ENCODE peak calls at places on chromosomes 1 and 21, in four cellular contexts. One of them, this sample, is unnamed.

GRCh38 chr1:48031676-48032075 is 34.5 kb upstream of the TRABD2B start:
- DNase-seq in stimulated activated CD8-positive, alpha-beta memory T cell treated with anti-CD3 and anti-CD28 coated beads, Interleukin-7, amount 100 ng/mL, for 48 hours: no peak
- DNase-seq in NCI-H1694: no peak
- DNase-seq in globus pallidus: no peak
- DNase-seq in this sample: no peak

GRCh38 chr1:168466703-168467081 is 77.1 kb downstream of the XCL2 start:
- DNase-seq in stimulated activated CD8-positive, alpha-beta memory T cell treated with anti-CD3 and anti-CD28 coated beads, Interleukin-7, amount 100 ng/mL, for 48 hours: no peak
- DNase-seq in NCI-H1694: no peak
- DNase-seq in globus pallidus: peak; percentile 25
- DNase-seq in this sample: no peak

GRCh38 chr21:41684381-41685245 is 82.2 kb downstream of the RIPK4 start:
- DNase-seq in NCI-H1694: no peak
- DNase-seq in globus pallidus: no peak
- DNase-seq in stimulated activated CD8-positive, alpha-beta memory T cell treated with anti-CD3 and anti-CD28 coated beads, Interleukin-7, amount 100 ng/mL, for 48 hours: no peak
- DNase-seq in this sample: peak; percentile 55

GRCh38 chr1:87783315-87783714 is 454.6 kb downstream of the LMO4 start:
- DNase-seq in globus pallidus: no peak
- DNase-seq in NCI-H1694: no peak
- DNase-seq in stimulated activated CD8-positive, alpha-beta memory T cell treated with anti-CD3 and anti-CD28 coated beads, Interleukin-7, amount 100 ng/mL, for 48 hours: no peak
- DNase-seq in this sample: no peak

GRCh38 chr1:74506311-74506710 is 6.1 kb downstream of the LRRC53 start:
- DNase-seq in stimulated activated CD8-positive, alpha-beta memory T cell treated with anti-CD3 and anti-CD28 coated beads, Interleukin-7, amount 100 ng/mL, for 48 hours: no peak
- DNase-seq in globus pallidus: no peak
- DNase-seq in NCI-H1694: no peak
- DNase-seq in this sample: no peak

GRCh38 chr1:235054466-235054865 is 74.2 kb downstream of the TOMM20 start:
- DNase-seq in NCI-H1694: no peak
- DNase-seq in stimulated activated CD8-positive, alpha-beta memory T cell treated with anti-CD3 and anti-CD28 coated beads, Interleukin-7, amount 100 ng/mL, for 48 hours: no peak
- DNase-seq in globus pallidus: no peak
- DNase-seq in this sample: peak; percentile 18

GRCh38 chr1:233470738-233471499 is 143.0 kb upstream of the KCNK1 start:
- DNase-seq in NCI-H1694: no peak
- DNase-seq in stimulated activated CD8-positive, alpha-beta memory T cell treated with anti-CD3 and anti-CD28 coated beads, Interleukin-7, amount 100 ng/mL, for 48 hours: no peak
- DNase-seq in globus pallidus: no peak
- DNase-seq in this sample: no peak

GRCh38 chr21:34022557-34023335 is 50.6 kb upstream of the MRPS6 start:
- DNase-seq in NCI-H1694: no peak
- DNase-seq in stimulated activated CD8-positive, alpha-beta memory T cell treated with anti-CD3 and anti-CD28 coated beads, Interleukin-7, amount 100 ng/mL, for 48 hours: peak; percentile 58
- DNase-seq in globus pallidus: no peak
- DNase-seq in this sample: no peak

GRCh38 chr1:58724483-58724882 is 24.6 kb upstream of the MYSM1 start:
- DNase-seq in globus pallidus: no peak
- DNase-seq in stimulated activated CD8-positive, alpha-beta memory T cell treated with anti-CD3 and anti-CD28 coated beads, Interleukin-7, amount 100 ng/mL, for 48 hours: no peak
- DNase-seq in NCI-H1694: no peak
- DNase-seq in this sample: no peak

GRCh38 chr1:28172690-28173150 is 3.8 kb downstream of the PTAFR start:
- DNase-seq in NCI-H1694: no peak
- DNase-seq in globus pallidus: peak; percentile 64
- DNase-seq in stimulated activated CD8-positive, alpha-beta memory T cell treated with anti-CD3 and anti-CD28 coated beads, Interleukin-7, amount 100 ng/mL, for 48 hours: peak; percentile 36
- DNase-seq in this sample: no peak

GRCh38 chr1:201970334-201971159 is 11.9 kb upstream of the RNPEP start:
- DNase-seq in stimulated activated CD8-positive, alpha-beta memory T cell treated with anti-CD3 and anti-CD28 coated beads, Interleukin-7, amount 100 ng/mL, for 48 hours: no peak
- DNase-seq in NCI-H1694: peak; percentile 23
- DNase-seq in globus pallidus: no peak
- DNase-seq in this sample: no peak

GRCh38 chr1:63721531-63722189 is 52.2 kb upstream of the ROR1 start:
- DNase-seq in stimulated activated CD8-positive, alpha-beta memory T cell treated with anti-CD3 and anti-CD28 coated beads, Interleukin-7, amount 100 ng/mL, for 48 hours: no peak
- DNase-seq in globus pallidus: no peak
- DNase-seq in NCI-H1694: peak; percentile 47
- DNase-seq in this sample: no peak

GRCh38 chr1:162111572-162111971 is 42.1 kb downstream of the NOS1AP start:
- DNase-seq in stimulated activated CD8-positive, alpha-beta memory T cell treated with anti-CD3 and anti-CD28 coated beads, Interleukin-7, amount 100 ng/mL, for 48 hours: no peak
- DNase-seq in globus pallidus: no peak
- DNase-seq in NCI-H1694: no peak
- DNase-seq in this sample: no peak

GRCh38 chr21:29827236-29827635 is 112.6 kb downstream of the GRIK1 start:
- DNase-seq in stimulated activated CD8-positive, alpha-beta memory T cell treated with anti-CD3 and anti-CD28 coated beads, Interleukin-7, amount 100 ng/mL, for 48 hours: no peak
- DNase-seq in NCI-H1694: no peak
- DNase-seq in globus pallidus: no peak
- DNase-seq in this sample: no peak

GRCh38 chr1:150515328-150516049 is at the start of gene FALEC:
- DNase-seq in NCI-H1694: peak; percentile 94
- DNase-seq in stimulated activated CD8-positive, alpha-beta memory T cell treated with anti-CD3 and anti-CD28 coated beads, Interleukin-7, amount 100 ng/mL, for 48 hours: peak; percentile 88
- DNase-seq in globus pallidus: peak; percentile 97
- DNase-seq in this sample: peak; percentile 96

GRCh38 chr21:33078907-33079582 is 9.1 kb downstream of the OLIG1 start:
- DNase-seq in stimulated activated CD8-positive, alpha-beta memory T cell treated with anti-CD3 and anti-CD28 coated beads, Interleukin-7, amount 100 ng/mL, for 48 hours: peak; percentile 57
- DNase-seq in NCI-H1694: no peak
- DNase-seq in globus pallidus: peak; percentile 98
- DNase-seq in this sample: no peak

GRCh38 chr1:62509028-62509427 is 72.2 kb downstream of the USP1 start:
- DNase-seq in NCI-H1694: no peak
- DNase-seq in stimulated activated CD8-positive, alpha-beta memory T cell treated with anti-CD3 and anti-CD28 coated beads, Interleukin-7, amount 100 ng/mL, for 48 hours: no peak
- DNase-seq in globus pallidus: no peak
- DNase-seq in this sample: no peak

GRCh38 chr1:118947790-118948189 is 40.4 kb downstream of the TBX15 start:
- DNase-seq in stimulated activated CD8-positive, alpha-beta memory T cell treated with anti-CD3 and anti-CD28 coated beads, Interleukin-7, amount 100 ng/mL, for 48 hours: no peak
- DNase-seq in globus pallidus: no peak
- DNase-seq in NCI-H1694: no peak
- DNase-seq in this sample: no peak

GRCh38 chr1:221276911-221277310 is 397.7 kb downstream of the HLX start:
- DNase-seq in NCI-H1694: no peak
- DNase-seq in globus pallidus: no peak
- DNase-seq in stimulated activated CD8-positive, alpha-beta memory T cell treated with anti-CD3 and anti-CD28 coated beads, Interleukin-7, amount 100 ng/mL, for 48 hours: no peak
- DNase-seq in this sample: no peak

GRCh38 chr1:151211972-151212705 is 13.8 kb downstream of the PIP5K1A start:
- DNase-seq in stimulated activated CD8-positive, alpha-beta memory T cell treated with anti-CD3 and anti-CD28 coated beads, Interleukin-7, amount 100 ng/mL, for 48 hours: no peak
- DNase-seq in NCI-H1694: no peak
- DNase-seq in globus pallidus: no peak
- DNase-seq in this sample: no peak

GRCh38 chr1:37035828-37036666 is 1.7 kb upstream of the GRIK3 start:
- DNase-seq in globus pallidus: no peak
- DNase-seq in stimulated activated CD8-positive, alpha-beta memory T cell treated with anti-CD3 and anti-CD28 coated beads, Interleukin-7, amount 100 ng/mL, for 48 hours: no peak
- DNase-seq in NCI-H1694: no peak
- DNase-seq in this sample: no peak

GRCh38 chr1:212234431-212235298 is 50.5 kb upstream of the PPP2R5A start:
- DNase-seq in NCI-H1694: no peak
- DNase-seq in globus pallidus: no peak
- DNase-seq in stimulated activated CD8-positive, alpha-beta memory T cell treated with anti-CD3 and anti-CD28 coated beads, Interleukin-7, amount 100 ng/mL, for 48 hours: peak; percentile 41
- DNase-seq in this sample: no peak

GRCh38 chr1:117661027-117661426 is 55.2 kb downstream of the TENT5C start:
- DNase-seq in globus pallidus: no peak
- DNase-seq in NCI-H1694: no peak
- DNase-seq in stimulated activated CD8-positive, alpha-beta memory T cell treated with anti-CD3 and anti-CD28 coated beads, Interleukin-7, amount 100 ng/mL, for 48 hours: no peak
- DNase-seq in this sample: no peak

GRCh38 chr1:161872506-161872905 is 106.4 kb downstream of the ATF6 start:
- DNase-seq in stimulated activated CD8-positive, alpha-beta memory T cell treated with anti-CD3 and anti-CD28 coated beads, Interleukin-7, amount 100 ng/mL, for 48 hours: no peak
- DNase-seq in NCI-H1694: no peak
- DNase-seq in globus pallidus: peak; percentile 8
- DNase-seq in this sample: no peak

GRCh38 chr1:107683683-107684082 is 281.3 kb downstream of the VAV3 start:
- DNase-seq in NCI-H1694: no peak
- DNase-seq in globus pallidus: no peak
- DNase-seq in stimulated activated CD8-positive, alpha-beta memory T cell treated with anti-CD3 and anti-CD28 coated beads, Interleukin-7, amount 100 ng/mL, for 48 hours: no peak
- DNase-seq in this sample: no peak

GRCh38 chr1:236426215-236426614 is 32.1 kb downstream of the EDARADD start:
- DNase-seq in globus pallidus: no peak
- DNase-seq in stimulated activated CD8-positive, alpha-beta memory T cell treated with anti-CD3 and anti-CD28 coated beads, Interleukin-7, amount 100 ng/mL, for 48 hours: no peak
- DNase-seq in NCI-H1694: no peak
- DNase-seq in this sample: no peak

GRCh38 chr1:233904979-233905415 is 521 bp downstream of the SLC35F3 start:
- DNase-seq in stimulated activated CD8-positive, alpha-beta memory T cell treated with anti-CD3 and anti-CD28 coated beads, Interleukin-7, amount 100 ng/mL, for 48 hours: no peak
- DNase-seq in NCI-H1694: no peak
- DNase-seq in globus pallidus: no peak
- DNase-seq in this sample: no peak

GRCh38 chr1:110053557-110054428 is 16.7 kb downstream of the ALX3 start:
- DNase-seq in stimulated activated CD8-positive, alpha-beta memory T cell treated with anti-CD3 and anti-CD28 coated beads, Interleukin-7, amount 100 ng/mL, for 48 hours: no peak
- DNase-seq in globus pallidus: peak; percentile 47
- DNase-seq in NCI-H1694: peak; percentile 36
- DNase-seq in this sample: peak; percentile 85

GRCh38 chr1:179939941-179940340 is 14.7 kb upstream of the CEP350 start:
- DNase-seq in NCI-H1694: no peak
- DNase-seq in stimulated activated CD8-positive, alpha-beta memory T cell treated with anti-CD3 and anti-CD28 coated beads, Interleukin-7, amount 100 ng/mL, for 48 hours: no peak
- DNase-seq in globus pallidus: no peak
- DNase-seq in this sample: no peak

GRCh38 chr1:99217599-99217998 is 46.7 kb upstream of the PLPPR4 start:
- DNase-seq in NCI-H1694: no peak
- DNase-seq in globus pallidus: no peak
- DNase-seq in stimulated activated CD8-positive, alpha-beta memory T cell treated with anti-CD3 and anti-CD28 coated beads, Interleukin-7, amount 100 ng/mL, for 48 hours: no peak
- DNase-seq in this sample: no peak